ENCODE peak calls at places on chromosomes 16 and 17, in seven cellular contexts. O is iPS DF 6.9, S is posterior cingulate gyrus, P is hepatic stellate cell, D is body of pancreas, V is MCF 10A, H is islet precursor cell. Y is an unnamed sample.
A peak's percentile ranks its signal among the peaks of the same experiment; 100 is the strongest.

GRCh38 chr17:48842746-48843145 is 11.9 kb downstream of the CALCOCO2 start:
- DNase-seq in O (no peak), S (no peak), P (no peak), D (no peak), V (no peak), H (no peak), Y (no peak)

GRCh38 chr16:28823291-28823718 is 506 bp downstream of the ATXN2L start:
- DNase-seq in O (no peak), S (no peak), P (no peak), D (no peak), V (no peak), H (no peak), Y (no peak)

GRCh38 chr17:65042911-65043310 is 13.6 kb downstream of the GNA13 start:
- DNase-seq in O (no peak), S (no peak), P (no peak), D (no peak), V (no peak), H (no peak), Y (no peak)

GRCh38 chr17:30263552-30264333 is 28.0 kb downstream of the BLMH start:
- DNase-seq in O (no peak), S (no peak), P (peak; percentile 19), D (peak; percentile 40), V (no peak), H (no peak), Y (no peak)

GRCh38 chr17:8150194-8151119 is 1.7 kb downstream of the PER1 start:
- DNase-seq in O (no peak), S (no peak), P (no peak), D (peak; percentile 18), V (no peak), H (no peak), Y (no peak)

GRCh38 chr16:88560722-88561484 is 9.3 kb upstream of the ZC3H18 start:
- DNase-seq in O (no peak), S (no peak), P (no peak), D (no peak), V (peak; percentile 37), H (peak; percentile 77), Y (no peak)

GRCh38 chr16:48383877-48384304 is 1.3 kb downstream of the SIAH1 start:
- DNase-seq in O (no peak), S (no peak), P (no peak), D (peak; percentile 33), V (peak; percentile 46), H (peak; percentile 66), Y (no peak)

GRCh38 chr17:21033350-21033749 is 9.5 kb downstream of the USP22 start:
- DNase-seq in O (no peak), S (no peak), P (no peak), D (no peak), V (no peak), H (no peak), Y (no peak)

GRCh38 chr17:19274893-19275292 is 37.7 kb downstream of the EPN2 start:
- DNase-seq in O (no peak), S (no peak), P (peak; percentile 37), D (no peak), V (no peak), H (no peak), Y (no peak)

GRCh38 chr17:9444687-9445086 is 130.9 kb downstream of the STX8 start:
- DNase-seq in O (no peak), S (no peak), P (no peak), D (no peak), V (no peak), H (no peak), Y (no peak)

GRCh38 chr17:17107281-17107680 is 65.0 kb downstream of the MPRIP start:
- DNase-seq in O (no peak), S (peak; percentile 75), P (no peak), D (no peak), V (no peak), H (no peak), Y (no peak)

GRCh38 chr16:25700547-25700946 is 8.8 kb downstream of the HS3ST4 start:
- DNase-seq in O (no peak), S (no peak), P (no peak), D (no peak), V (no peak), H (no peak), Y (no peak)

GRCh38 chr16:66159987-66160386 is 206.5 kb upstream of the CDH5 start:
- DNase-seq in O (no peak), S (no peak), P (no peak), D (no peak), V (no peak), H (no peak), Y (no peak)

GRCh38 chr17:49889500-49889899 is 41.6 kb upstream of the TAC4 start:
- DNase-seq in O (no peak), S (no peak), P (no peak), D (no peak), V (no peak), H (peak; percentile 78), Y (no peak)

GRCh38 chr17:21263351-21263750 is 10.1 kb upstream of the NATD1 start:
- DNase-seq in O (no peak), S (no peak), P (no peak), D (no peak), V (peak; percentile 94), H (no peak), Y (no peak)

GRCh38 chr16:89194340-89195311 is 5.7 kb downstream of the SLC22A31 start:
- DNase-seq in O (no peak), S (peak; percentile 75), P (no peak), D (no peak), V (no peak), H (peak; percentile 49), Y (no peak)

Y was measured in activated naive CD4-positive, alpha-beta T cell treated with anti-CD3 and anti-CD28 coated beads, Interleukin-2, amount 10 ng/mL, durations not matched to agents 7 days and 5 days.